ENCODE peak calls at places on chromosomes 3 and 15, in four cellular contexts. D is stimulated activated CD4-positive, alpha-beta T cell treated with anti-CD3 and anti-CD28 coated beads, Interleukin-4, amount 100 ng/mL, for 48 hours; B is activated CD8-positive, alpha-beta memory T cell treated with anti-CD3 and anti-CD28 coated beads for 48 hours; F is memory B cell. H is an unnamed sample.

GRCh38 chr3:66195347-66195783 is 25.4 kb upstream of the SLC25A26 start:
- DNase-seq in D (peak), F (no peak), B (no peak), H (no peak)

GRCh38 chr3:192514081-192514753 is 213.1 kb downstream of the FGF12 start:
- DNase-seq in D (no peak), F (no peak), B (no peak), H (no peak)

GRCh38 chr3:135895106-135895733 is 70.3 kb upstream of the PPP2R3A start:
- DNase-seq in B (peak), F (peak), D (peak), H (peak)

GRCh38 chr3:191688756-191689433 is 227.9 kb downstream of the PYDC2 start:
- DNase-seq in B (no peak), F (no peak), D (no peak), H (no peak)

GRCh38 chr3:143078883-143079282 is 40.7 kb upstream of the CHST2 start:
- DNase-seq in D (no peak), F (no peak), B (no peak), H (no peak)

GRCh38 chr15:43520138-43520537 is 2.7 kb downstream of the MAP1A start:
- DNase-seq in B (no peak), F (no peak), D (no peak), H (no peak)

GRCh38 chr3:174937488-174937887 is 78.4 kb downstream of the NAALADL2 start:
- DNase-seq in B (no peak), D (no peak), F (no peak), H (no peak)

GRCh38 chr3:41327718-41328117 is 128.4 kb downstream of the CTNNB1 start:
- DNase-seq in F (no peak), B (no peak), D (no peak), H (no peak)

GRCh38 chr15:56148099-56148498 is 95.6 kb downstream of the RFX7 start:
- DNase-seq in F (no peak), B (no peak), D (no peak), H (no peak)

GRCh38 chr3:67946446-67946845 is 292.0 kb upstream of the SUCLG2 start:
- DNase-seq in B (no peak), D (no peak), F (no peak), H (no peak)

GRCh38 chr15:74421302-74422245 is 12.2 kb downstream of the SEMA7A start:
- DNase-seq in F (no peak), D (no peak), B (no peak), H (no peak)

GRCh38 chr3:45496550-45496949 is 98.0 kb upstream of the LIMD1 start:
- DNase-seq in D (no peak), B (no peak), F (no peak), H (no peak)

GRCh38 chr15:69532066-69532465 is 79.4 kb downstream of the RPLP1 start:
- DNase-seq in F (no peak), D (no peak), B (no peak), H (no peak)

GRCh38 chr3:51434746-51435323 is 43.8 kb downstream of the RBM15B start:
- DNase-seq in D (peak), B (no peak), F (peak), H (peak)

GRCh38 chr3:13638927-13639326 is 90.0 kb downstream of the FBLN2 start:
- DNase-seq in F (no peak), B (no peak), D (no peak), H (no peak)

GRCh38 chr15:71066983-71067382 is 48.3 kb upstream of the THSD4 start:
- DNase-seq in D (no peak), B (no peak), F (no peak), H (no peak)

GRCh38 chr15:96264801-96265515 is 65.5 kb upstream of the NR2F2 start:
- DNase-seq in F (no peak), D (no peak), B (no peak), H (no peak)

GRCh38 chr3:159928071-159928491 is 60.6 kb upstream of the IL12A start:
- DNase-seq in D (no peak), F (no peak), B (no peak), H (no peak)

GRCh38 chr3:24680214-24680967 is 185.7 kb upstream of the THRB start:
- DNase-seq in D (peak), F (peak), B (peak), H (no peak)

GRCh38 chr3:71168043-71168720 is 415.3 kb downstream of the FOXP1 start:
- DNase-seq in B (no peak), D (no peak), F (no peak), H (no peak)

GRCh38 chr15:24054547-24055245 is 367.6 kb upstream of the NDN start:
- DNase-seq in F (no peak), B (no peak), D (no peak), H (no peak)

GRCh38 chr3:183895296-183895695 is 10.6 kb upstream of the PARL start:
- DNase-seq in D (no peak), B (no peak), F (no peak), H (peak)

GRCh38 chr15:74398183-74398582 is 30.7 kb upstream of the CYP11A1 start:
- DNase-seq in F (no peak), D (no peak), B (no peak), H (no peak)

GRCh38 chr15:91264651-91265351 is 164.7 kb downstream of the SV2B start:
- DNase-seq in D (no peak), B (no peak), F (no peak), H (no peak)

GRCh38 chr3:16012086-16012485 is 162.4 kb upstream of the GALNT15 start:
- DNase-seq in B (no peak), F (no peak), D (no peak), H (no peak)

GRCh38 chr15:68683551-68683950 is 104.8 kb downstream of the CORO2B start:
- DNase-seq in F (no peak), B (no peak), D (no peak), H (no peak)

GRCh38 chr15:56241374-56242085 is 2.1 kb downstream of the RFX7 start:
- DNase-seq in D (no peak), B (no peak), F (no peak), H (no peak)

GRCh38 chr3:181265750-181266333 is 276.3 kb upstream of the DNAJC19 start:
- DNase-seq in B (no peak), D (no peak), F (no peak), H (no peak)

GRCh38 chr3:111619833-111620232 is 24.7 kb upstream of the ZBED2 start:
- DNase-seq in D (no peak), B (no peak), F (no peak), H (no peak)

GRCh38 chr3:62688050-62688449 is 187.2 kb downstream of the CADPS start:
- DNase-seq in F (no peak), D (no peak), B (no peak), H (no peak)

GRCh38 chr15:55618396-55618795 is 30.3 kb upstream of the PYGO1 start:
- DNase-seq in B (no peak), F (no peak), D (no peak), H (no peak)

GRCh38 chr3:48466386-48467109 is 20.0 kb downstream of the ATRIP start:
- DNase-seq in D (no peak), B (no peak), F (no peak), H (no peak)

GRCh38 chr15:40069178-40070165 is 30.5 kb upstream of the SRP14 start:
- DNase-seq in D (no peak), B (no peak), F (peak), H (no peak)

GRCh38 chr3:120726784-120727183 is 15.5 kb downstream of the RABL3 start:
- DNase-seq in F (no peak), D (no peak), B (no peak), H (no peak)

GRCh38 chr3:45057557-45057956 is 31.5 kb downstream of the CLEC3B start:
- DNase-seq in D (no peak), B (no peak), F (no peak), H (no peak)

GRCh38 chr15:82397817-82398216 is 31.8 kb upstream of the GOLGA6L9 start:
- DNase-seq in F (no peak), D (no peak), B (no peak), H (no peak)

GRCh38 chr15:98779463-98780071 is 131.2 kb downstream of the IGF1R start:
- DNase-seq in F (peak), B (peak), D (peak), H (peak)

GRCh38 chr3:82790307-82791097 is 1029.1 kb upstream of the GBE1 start:
- DNase-seq in F (no peak), B (no peak), D (no peak), H (no peak)

GRCh38 chr15:71203573-71204444 is 88.5 kb downstream of the THSD4 start:
- DNase-seq in D (no peak), F (no peak), B (no peak), H (no peak)

H was measured in GM12891.